ENCODE peak calls at places on chromosomes 3 and 15, in five cellular contexts. O, K, W, J and M are unnamed samples.

GRCh38 chr15:68646156-68646555 is 67.4 kb downstream of the CORO2B start:
- DNase-seq in K (no peak), W (no peak), J (no peak), O (no peak), M (no peak)

GRCh38 chr3:49415931-49416601 is 3.8 kb downstream of the TCTA start:
- DNase-seq in W (peak; percentile 94), J (no peak), K (no peak), O (no peak), M (no peak)

GRCh38 chr3:193851941-193852674 is 259.1 kb downstream of the OPA1 start:
- DNase-seq in J (no peak), O (peak; percentile 37), K (peak; percentile 69), W (no peak), M (no peak)

GRCh38 chr3:77606372-77606771 is 566.5 kb downstream of the ROBO2 start:
- DNase-seq in K (no peak), J (no peak), W (no peak), O (no peak), M (no peak)

GRCh38 chr3:178990293-178990692 is 81.3 kb downstream of the ZMAT3 start:
- DNase-seq in J (no peak), W (no peak), K (no peak), O (no peak), M (no peak)

GRCh38 chr3:71537211-71537611 is 46.3 kb downstream of the FOXP1 start:
- DNase-seq in J (no peak), W (peak; percentile 78), K (no peak), O (peak; percentile 21), M (peak; percentile 97)

GRCh38 chr3:76044601-76045600 is 259.6 kb upstream of the ZNF717 start:
- DNase-seq in O (peak; percentile 29), J (no peak), K (no peak), W (peak; percentile 5), M (peak; percentile 62)

GRCh38 chr3:133955892-133956291 is 60.2 kb upstream of the RAB6B start:
- DNase-seq in J (no peak), K (no peak), W (no peak), O (no peak), M (no peak)

GRCh38 chr3:154193174-154193573 is 72.0 kb downstream of the ARHGEF26 start:
- DNase-seq in W (no peak), J (no peak), O (no peak), K (no peak), M (no peak)

GRCh38 chr3:183635107-183635430 is 354 bp upstream of the KLHL24 start:
- DNase-seq in W (no peak), O (no peak), K (no peak), J (no peak), M (no peak)
- H3K27ac ChIP-seq in W (no peak overlapping the region), O (no peak overlapping the region), K (no peak overlapping the region), J (peak overlapping the region; percentile 82), M (peak overlapping the region; percentile 47)

GRCh38 chr15:70142072-70142321 is 44.3 kb upstream of the TLE3 start:
- DNase-seq in W (no peak), O (no peak), K (no peak), J (no peak), M (no peak)
- H4K8ac ChIP-seq in W (no peak overlapping the region), O (no peak overlapping the region), K (no peak overlapping the region), J (no peak overlapping the region), M (no peak overlapping the region)

GRCh38 chr15:70334286-70334685 is 236.6 kb upstream of the TLE3 start:
- DNase-seq in W (no peak), O (no peak), K (no peak), J (no peak), M (no peak)
- H2BK12ac ChIP-seq in W (no peak overlapping the region), O (no peak overlapping the region), K (no peak overlapping the region), J (no peak overlapping the region), M (no peak overlapping the region)

GRCh38 chr15:36908991-36909390 is 191.4 kb downstream of the MEIS2 start:
- DNase-seq in J (no peak), K (no peak), W (no peak), O (no peak), M (no peak)
- H3K27ac ChIP-seq in J (no peak overlapping the region), K (no peak overlapping the region), W (no peak overlapping the region), O (no peak overlapping the region), M (no peak overlapping the region)

GRCh38 chr15:84818221-84819131 is 1.3 kb downstream of the ALPK3 start:
- DNase-seq in J (no peak), W (no peak), K (peak; percentile 75), O (peak; percentile 31), M (peak; percentile 59)
- H4K8ac ChIP-seq in J (no peak overlapping the region), W (peak overlapping the region; percentile 94), K (no peak overlapping the region), O (no peak overlapping the region), M (peak overlapping the region; percentile 12)

GRCh38 chr3:66962624-66963023 is 35.5 kb upstream of the KBTBD8 start:
- DNase-seq in O (no peak), K (no peak), J (no peak), W (no peak), M (no peak)
- H2BK12ac ChIP-seq in O (no peak overlapping the region), K (no peak overlapping the region), J (no peak overlapping the region), W (no peak overlapping the region), M (no peak overlapping the region)

GRCh38 chr15:85414037-85414436 is 33.6 kb downstream of the AKAP13 start:
- DNase-seq in W (no peak), O (no peak), K (no peak), J (no peak), M (no peak)
- H3K27ac ChIP-seq in W (no peak overlapping the region), O (no peak overlapping the region), K (no peak overlapping the region), J (no peak overlapping the region), M (peak overlapping the region; percentile 65)

DNA sequence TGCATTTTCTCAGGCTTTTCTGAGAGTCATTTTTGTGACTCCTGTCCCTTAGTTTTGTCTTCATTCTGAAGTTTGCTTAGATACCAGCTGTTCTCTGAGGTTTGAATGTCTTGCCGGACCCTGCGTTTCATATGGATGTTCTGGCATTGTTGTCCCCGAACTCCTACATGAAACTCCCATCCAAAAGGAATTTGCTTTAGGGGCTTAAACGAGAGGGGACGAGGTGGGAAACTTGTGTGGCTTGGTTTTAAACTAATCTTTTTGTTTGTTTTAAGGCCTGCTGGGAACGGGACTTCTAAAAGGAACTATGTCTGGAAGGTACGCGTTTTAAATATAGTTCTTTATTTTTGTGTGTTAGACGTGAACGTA is 655 bp downstream of the RPL35A start:
- DNase-seq in J (no peak), W (no peak), O (no peak), K (no peak), M (no peak)
- H4K8ac ChIP-seq in J (peak overlapping the region; percentile 98), W (peak overlapping the region; percentile 94), O (no peak overlapping the region), K (peak overlapping the region; percentile 99), M (no peak overlapping the region)